ENCODE peak calls at places on chromosomes 13 and 19, in nine cellular contexts. P, X, T, B, Z, M, H, D and S are unnamed samples.

GRCh38 chr19:35822579-35822978 is 9.9 kb upstream of the PRODH2 start:
- DNase-seq in B (no peak), M (no peak), Z (peak), H (no peak), D (no peak), T (peak), P (no peak), X (no peak), S (no peak)

GRCh38 chr19:3527250-3527910 is 11.6 kb upstream of the TEKTIP1 start:
- DNase-seq in P (no peak), D (no peak), B (no peak), Z (no peak), H (no peak), X (no peak), T (no peak), M (no peak), S (no peak)

GRCh38 chr19:17706750-17707181 is 12.5 kb upstream of the MAP1S start:
- DNase-seq in T (peak), D (no peak), P (peak), M (no peak), Z (no peak), B (peak), X (peak), H (peak), S (no peak)

GRCh38 chr19:5974721-5975387 is 3.1 kb downstream of the RANBP3 start:
- DNase-seq in H (no peak), M (no peak), Z (no peak), P (no peak), X (no peak), B (no peak), D (no peak), T (no peak), S (no peak)

GRCh38 chr19:31064486-31064885 is 284.8 kb downstream of the TSHZ3 start:
- DNase-seq in P (peak), M (no peak), Z (no peak), X (no peak), T (no peak), B (no peak), D (no peak), H (no peak), S (no peak)

GRCh38 chr19:23314505-23315241 is 64.5 kb upstream of the ZNF724 start:
- DNase-seq in T (no peak), D (no peak), X (no peak), B (no peak), H (no peak), Z (no peak), P (no peak), M (no peak), S (no peak)

GRCh38 chr19:8657869-8658268 is 27.4 kb downstream of the NFILZ start:
- DNase-seq in D (no peak), X (no peak), P (no peak), H (no peak), B (no peak), Z (no peak), T (no peak), M (no peak), S (no peak)

GRCh38 chr19:41563847-41564514 is 12.0 kb upstream of the CEACAM21 start:
- DNase-seq in M (no peak), D (peak), P (no peak), X (no peak), Z (no peak), H (no peak), B (no peak), T (no peak), S (no peak)

GRCh38 chr13:108686027-108686426 is 56.6 kb downstream of the MYO16 start:
- DNase-seq in X (no peak), Z (no peak), P (no peak), H (no peak), B (no peak), T (no peak), M (no peak), D (no peak), S (no peak)

GRCh38 chr13:87754097-87754496 is 82.9 kb downstream of the SLITRK5 start:
- DNase-seq in X (no peak), M (no peak), D (no peak), B (no peak), H (no peak), Z (no peak), T (no peak), P (no peak), S (no peak)

GRCh38 chr19:10921199-10921879 is 7.1 kb downstream of the YIPF2 start:
- DNase-seq in D (no peak), H (no peak), M (no peak), B (no peak), P (no peak), X (no peak), Z (no peak), T (no peak), S (no peak)

GRCh38 chr19:18478545-18479311 is 40.8 kb upstream of the ISYNA1 start:
- DNase-seq in P (peak), M (no peak), H (peak), B (no peak), T (no peak), X (no peak), Z (peak), D (no peak), S (no peak)

GRCh38 chr13:27043013-27043412 is 128.6 kb downstream of the USP12 start:
- DNase-seq in H (peak), X (no peak), B (peak), D (no peak), M (no peak), P (peak), Z (no peak), T (no peak), S (no peak)

GRCh38 chr13:99996177-99996705 is 14.7 kb downstream of the ZIC2 start:
- DNase-seq in M (no peak), P (no peak), H (no peak), Z (no peak), B (no peak), T (peak), X (no peak), D (peak), S (no peak)

GRCh38 chr13:26476111-26476743 is 81.3 kb upstream of the WASF3 start:
- DNase-seq in H (no peak), X (no peak), P (peak), M (no peak), D (no peak), T (no peak), Z (no peak), B (no peak), S (no peak)

GRCh38 chr19:19538077-19538764 is at the start of gene CILP2:
- DNase-seq in X (no peak), D (peak), P (no peak), Z (no peak), B (no peak), M (no peak), T (peak), H (peak), S (no peak)

GRCh38 chr13:47250141-47250540 is 353.3 kb upstream of the HTR2A start:
- DNase-seq in B (no peak), X (no peak), P (no peak), H (no peak), Z (no peak), M (no peak), D (no peak), T (no peak), S (no peak)